ENCODE peak calls at places on chromosomes 11 and 22, in seven cellular contexts. One of them, this sample, is unnamed.

GRCh38 chr11:65553301-65554001 is 4.7 kb downstream of the LTBP3 start:
- DNase-seq in astrocyte of the spinal cord: no peak
- DNase-seq in uterus: no peak
- DNase-seq in naive thymus-derived CD8-positive, alpha-beta T cell: peak; percentile 86
- DNase-seq in Panc1: no peak
- DNase-seq in astrocyte: no peak
- DNase-seq in GM12878: no peak
- DNase-seq in this sample: peak; percentile 84

GRCh38 chr11:2531277-2531986 is 86.6 kb downstream of the KCNQ1 start:
- DNase-seq in astrocyte of the spinal cord: peak; percentile 41
- DNase-seq in uterus: peak; percentile 78
- DNase-seq in naive thymus-derived CD8-positive, alpha-beta T cell: peak; percentile 68
- DNase-seq in Panc1: peak; percentile 55
- DNase-seq in astrocyte: no peak
- DNase-seq in GM12878: no peak
- DNase-seq in this sample: peak; percentile 73

GRCh38 chr11:48111941-48112340 is 104.7 kb upstream of the OR4B1 start:
- DNase-seq in astrocyte of the spinal cord: no peak
- DNase-seq in uterus: no peak
- DNase-seq in naive thymus-derived CD8-positive, alpha-beta T cell: no peak
- DNase-seq in Panc1: no peak
- DNase-seq in astrocyte: no peak
- DNase-seq in GM12878: no peak
- DNase-seq in this sample: no peak

GRCh38 chr11:20450829-20451228 is 63.3 kb downstream of the PRMT3 start:
- DNase-seq in astrocyte of the spinal cord: no peak
- DNase-seq in uterus: no peak
- DNase-seq in naive thymus-derived CD8-positive, alpha-beta T cell: no peak
- DNase-seq in Panc1: no peak
- DNase-seq in astrocyte: no peak
- DNase-seq in GM12878: no peak
- DNase-seq in this sample: no peak

GRCh38 chr11:68663482-68664010 is 20.8 kb upstream of the GAL start:
- DNase-seq in astrocyte of the spinal cord: no peak
- DNase-seq in uterus: no peak
- DNase-seq in naive thymus-derived CD8-positive, alpha-beta T cell: no peak
- DNase-seq in Panc1: no peak
- DNase-seq in astrocyte: no peak
- DNase-seq in GM12878: no peak
- DNase-seq in this sample: no peak

GRCh38 chr11:699116-699508 is 3.5 kb downstream of the TMEM80 start:
- DNase-seq in astrocyte of the spinal cord: no peak
- DNase-seq in uterus: no peak
- DNase-seq in naive thymus-derived CD8-positive, alpha-beta T cell: no peak
- DNase-seq in Panc1: no peak
- DNase-seq in astrocyte: no peak
- DNase-seq in GM12878: no peak
- DNase-seq in this sample: no peak

GRCh38 chr11:71442123-71442522 is 6.1 kb downstream of the DHCR7 start:
- DNase-seq in astrocyte of the spinal cord: no peak
- DNase-seq in uterus: no peak
- DNase-seq in naive thymus-derived CD8-positive, alpha-beta T cell: no peak
- DNase-seq in Panc1: no peak
- DNase-seq in astrocyte: no peak
- DNase-seq in GM12878: no peak
- DNase-seq in this sample: no peak

GRCh38 chr11:78783301-78783700 is 208.6 kb upstream of the NARS2 start:
- DNase-seq in astrocyte of the spinal cord: no peak
- DNase-seq in uterus: no peak
- DNase-seq in naive thymus-derived CD8-positive, alpha-beta T cell: no peak
- DNase-seq in Panc1: no peak
- DNase-seq in astrocyte: no peak
- DNase-seq in GM12878: no peak
- DNase-seq in this sample: no peak

GRCh38 chr22:36204641-36205032 is 3.0 kb upstream of the APOL4 start:
- DNase-seq in astrocyte of the spinal cord: no peak
- DNase-seq in uterus: no peak
- DNase-seq in naive thymus-derived CD8-positive, alpha-beta T cell: no peak
- DNase-seq in Panc1: no peak
- DNase-seq in astrocyte: no peak
- DNase-seq in GM12878: no peak
- DNase-seq in this sample: no peak

GRCh38 chr11:14393889-14394288 is 34.9 kb upstream of the RRAS2 start:
- DNase-seq in astrocyte of the spinal cord: no peak
- DNase-seq in uterus: no peak
- DNase-seq in naive thymus-derived CD8-positive, alpha-beta T cell: no peak
- DNase-seq in Panc1: no peak
- DNase-seq in astrocyte: no peak
- DNase-seq in GM12878: no peak
- DNase-seq in this sample: no peak

GRCh38 chr11:125263268-125263790 is 98.8 kb downstream of the PKNOX2 start:
- DNase-seq in astrocyte of the spinal cord: peak; percentile 100
- DNase-seq in uterus: peak; percentile 79
- DNase-seq in naive thymus-derived CD8-positive, alpha-beta T cell: no peak
- DNase-seq in Panc1: no peak
- DNase-seq in astrocyte: peak; percentile 99
- DNase-seq in GM12878: no peak
- DNase-seq in this sample: no peak

GRCh38 chr11:128342511-128343133 is 244.7 kb downstream of the ETS1 start:
- DNase-seq in astrocyte of the spinal cord: peak; percentile 76
- DNase-seq in uterus: no peak
- DNase-seq in naive thymus-derived CD8-positive, alpha-beta T cell: no peak
- DNase-seq in Panc1: peak; percentile 52
- DNase-seq in astrocyte: peak; percentile 70
- DNase-seq in GM12878: peak; percentile 39
- DNase-seq in this sample: peak; percentile 93

GRCh38 chr11:8389034-8389996 is 125.6 kb upstream of the LMO1 start:
- DNase-seq in astrocyte of the spinal cord: peak; percentile 37
- DNase-seq in uterus: no peak
- DNase-seq in naive thymus-derived CD8-positive, alpha-beta T cell: no peak
- DNase-seq in Panc1: no peak
- DNase-seq in astrocyte: peak; percentile 5
- DNase-seq in GM12878: no peak
- DNase-seq in this sample: no peak

This sample was measured in activated CD4-positive, alpha-beta memory T cell treated with anti-CD3 and anti-CD28 coated beads for 36 hours.